ENCODE peak calls at places on chromosomes 12 and 14, in six cellular contexts. O is HEK293T; R is glomerular endothelial cell; Y is stimulated activated CD8-positive, alpha-beta memory T cell treated with anti-CD3 and anti-CD28 coated beads, Interleukin-4, amount 100 ng/mL, for 1 hour; F is activated CD8-positive, alpha-beta memory T cell treated with anti-CD3 and anti-CD28 coated beads, Interleukin-2, amount 50 U/mL, for 4 hours; E is progenitor cell of endocrine pancreas. D is an unnamed sample.

GRCh38 chr12:5783274-5783920 is 161.7 kb downstream of the ANO2 start:
- DNase-seq in O (no peak), R (no peak), Y (no peak), F (no peak), E (peak; percentile 1), D (no peak)

GRCh38 chr12:57775563-57776246 is 3.3 kb downstream of the EEF1AKMT3 start:
- DNase-seq in O (no peak), R (no peak), Y (no peak), F (no peak), E (no peak), D (no peak)

GRCh38 chr14:104462651-104463630 is 116.6 kb upstream of the C14orf180 start:
- DNase-seq in O (no peak), R (no peak), Y (no peak), F (no peak), E (no peak), D (no peak)

GRCh38 chr12:93950321-93950720 is 198.1 kb upstream of the PLXNC1 start:
- DNase-seq in O (no peak), R (no peak), Y (no peak), F (no peak), E (no peak), D (no peak)

GRCh38 chr12:34399631-34400422 is 377.5 kb downstream of the ALG10 start:
- DNase-seq in O (peak; percentile 0), R (no peak), Y (no peak), F (peak; percentile 6), E (peak; percentile 10), D (no peak)

GRCh38 chr12:14886271-14886670 is 617 bp upstream of the MGP start:
- DNase-seq in O (no peak), R (no peak), Y (no peak), F (no peak), E (no peak), D (no peak)

GRCh38 chr14:101068958-101069549 is 165.5 kb upstream of the RTL1 start:
- DNase-seq in O (no peak), R (no peak), Y (no peak), F (no peak), E (peak; percentile 6), D (no peak)

GRCh38 chr14:103377522-103378041 is 7.6 kb upstream of the MARK3 start:
- DNase-seq in O (no peak), R (no peak), Y (no peak), F (no peak), E (no peak), D (no peak)

D was measured in effector memory CD4-positive, alpha-beta T cell.